ENCODE peak calls at places on chromosome 4, in seven cellular contexts. One of them, this sample, is unnamed.

GRCh38 chr4:19739101-19739651 is 512.5 kb upstream of the SLIT2 start:
- DNase-seq in GM23338: no peak
- DNase-seq in HCT116: peak
- DNase-seq in MM.1S: no peak
- DNase-seq in hepatocyte: peak
- DNase-seq in neural progenitor cell: no peak
- DNase-seq in PC-3: peak
- DNase-seq in this sample: peak

GRCh38 chr4:152422817-152423320 is 113.0 kb downstream of the FBXW7 start:
- DNase-seq in GM23338: no peak
- DNase-seq in HCT116: no peak
- DNase-seq in MM.1S: no peak
- DNase-seq in hepatocyte: no peak
- DNase-seq in neural progenitor cell: no peak
- DNase-seq in PC-3: no peak
- DNase-seq in this sample: no peak

GRCh38 chr4:109432676-109433075 is 939 bp upstream of the SEC24B start:
- DNase-seq in GM23338: no peak
- DNase-seq in HCT116: no peak
- DNase-seq in MM.1S: no peak
- DNase-seq in hepatocyte: peak
- DNase-seq in neural progenitor cell: peak
- DNase-seq in PC-3: no peak
- DNase-seq in this sample: peak

GRCh38 chr4:159103406-159104131 is 690 bp downstream of the RAPGEF2 start:
- DNase-seq in GM23338: peak
- DNase-seq in HCT116: no peak
- DNase-seq in MM.1S: peak
- DNase-seq in hepatocyte: peak
- DNase-seq in neural progenitor cell: peak
- DNase-seq in PC-3: peak
- DNase-seq in this sample: peak

GRCh38 chr4:99201687-99202086 is 17.4 kb downstream of the ADH6 start:
- DNase-seq in GM23338: no peak
- DNase-seq in HCT116: no peak
- DNase-seq in MM.1S: no peak
- DNase-seq in hepatocyte: no peak
- DNase-seq in neural progenitor cell: no peak
- DNase-seq in PC-3: no peak
- DNase-seq in this sample: peak

GRCh38 chr4:138645289-138645688 is 370.3 kb upstream of the NOCT start:
- DNase-seq in GM23338: no peak
- DNase-seq in HCT116: no peak
- DNase-seq in MM.1S: no peak
- DNase-seq in hepatocyte: no peak
- DNase-seq in neural progenitor cell: no peak
- DNase-seq in PC-3: peak
- DNase-seq in this sample: peak

GRCh38 chr4:163279713-163280112 is 52.7 kb downstream of the NPY1R start:
- DNase-seq in GM23338: no peak
- DNase-seq in HCT116: no peak
- DNase-seq in MM.1S: no peak
- DNase-seq in hepatocyte: no peak
- DNase-seq in neural progenitor cell: no peak
- DNase-seq in PC-3: no peak
- DNase-seq in this sample: no peak

GRCh38 chr4:71163317-71163716 is 169.9 kb downstream of the DCK start:
- DNase-seq in GM23338: no peak
- DNase-seq in HCT116: no peak
- DNase-seq in MM.1S: no peak
- DNase-seq in hepatocyte: no peak
- DNase-seq in neural progenitor cell: no peak
- DNase-seq in PC-3: no peak
- DNase-seq in this sample: no peak

GRCh38 chr4:84917087-84917821 is 49.2 kb downstream of the WDFY3 start:
- DNase-seq in GM23338: no peak
- DNase-seq in HCT116: no peak
- DNase-seq in MM.1S: no peak
- DNase-seq in hepatocyte: no peak
- DNase-seq in neural progenitor cell: no peak
- DNase-seq in PC-3: no peak
- DNase-seq in this sample: peak

GRCh38 chr4:3257125-3257690 is 8.2 kb downstream of the MSANTD1 start:
- DNase-seq in GM23338: no peak
- DNase-seq in HCT116: no peak
- DNase-seq in MM.1S: no peak
- DNase-seq in hepatocyte: no peak
- DNase-seq in neural progenitor cell: no peak
- DNase-seq in PC-3: peak
- DNase-seq in this sample: no peak

GRCh38 chr4:2253160-2254084 is 8.5 kb downstream of the MXD4 start:
- DNase-seq in GM23338: no peak
- DNase-seq in HCT116: no peak
- DNase-seq in MM.1S: no peak
- DNase-seq in hepatocyte: no peak
- DNase-seq in neural progenitor cell: no peak
- DNase-seq in PC-3: no peak
- DNase-seq in this sample: no peak

GRCh38 chr4:104549736-104550135 is 55.0 kb upstream of the CXXC4 start:
- DNase-seq in GM23338: no peak
- DNase-seq in HCT116: no peak
- DNase-seq in MM.1S: no peak
- DNase-seq in hepatocyte: no peak
- DNase-seq in neural progenitor cell: no peak
- DNase-seq in PC-3: no peak
- DNase-seq in this sample: no peak

GRCh38 chr4:122606364-122607043 is 14.4 kb downstream of the IL21 start:
- DNase-seq in GM23338: peak
- DNase-seq in HCT116: no peak
- DNase-seq in MM.1S: no peak
- DNase-seq in hepatocyte: no peak
- DNase-seq in neural progenitor cell: peak
- DNase-seq in PC-3: no peak
- DNase-seq in this sample: no peak

GRCh38 chr4:16827762-16828724 is 70.4 kb downstream of the LDB2 start:
- DNase-seq in GM23338: peak
- DNase-seq in HCT116: no peak
- DNase-seq in MM.1S: no peak
- DNase-seq in hepatocyte: no peak
- DNase-seq in neural progenitor cell: peak
- DNase-seq in PC-3: no peak
- DNase-seq in this sample: no peak

GRCh38 chr4:48546336-48546735 is 56.3 kb downstream of the ZAR1 start:
- DNase-seq in GM23338: peak
- DNase-seq in HCT116: peak
- DNase-seq in MM.1S: peak
- DNase-seq in hepatocyte: peak
- DNase-seq in neural progenitor cell: peak
- DNase-seq in PC-3: peak
- DNase-seq in this sample: peak

GRCh38 chr4:1172971-1173757 is 781 bp upstream of the SPON2 start:
- DNase-seq in GM23338: peak
- DNase-seq in HCT116: no peak
- DNase-seq in MM.1S: no peak
- DNase-seq in hepatocyte: peak
- DNase-seq in neural progenitor cell: peak
- DNase-seq in PC-3: no peak
- DNase-seq in this sample: peak

GRCh38 chr4:1170805-1171305 is 1.5 kb downstream of the SPON2 start:
- DNase-seq in GM23338: no peak
- DNase-seq in HCT116: no peak
- DNase-seq in MM.1S: no peak
- DNase-seq in hepatocyte: no peak
- DNase-seq in neural progenitor cell: no peak
- DNase-seq in PC-3: no peak
- DNase-seq in this sample: no peak

GRCh38 chr4:1171306-1172227 is 816 bp downstream of the SPON2 start:
- DNase-seq in GM23338: peak
- DNase-seq in HCT116: no peak
- DNase-seq in MM.1S: no peak
- DNase-seq in hepatocyte: no peak
- DNase-seq in neural progenitor cell: peak
- DNase-seq in PC-3: no peak
- DNase-seq in this sample: peak

GRCh38 chr4:1170156-1170804 is 2.1 kb downstream of the SPON2 start:
- DNase-seq in GM23338: no peak
- DNase-seq in HCT116: no peak
- DNase-seq in MM.1S: no peak
- DNase-seq in hepatocyte: no peak
- DNase-seq in neural progenitor cell: no peak
- DNase-seq in PC-3: no peak
- DNase-seq in this sample: no peak

DNA sequence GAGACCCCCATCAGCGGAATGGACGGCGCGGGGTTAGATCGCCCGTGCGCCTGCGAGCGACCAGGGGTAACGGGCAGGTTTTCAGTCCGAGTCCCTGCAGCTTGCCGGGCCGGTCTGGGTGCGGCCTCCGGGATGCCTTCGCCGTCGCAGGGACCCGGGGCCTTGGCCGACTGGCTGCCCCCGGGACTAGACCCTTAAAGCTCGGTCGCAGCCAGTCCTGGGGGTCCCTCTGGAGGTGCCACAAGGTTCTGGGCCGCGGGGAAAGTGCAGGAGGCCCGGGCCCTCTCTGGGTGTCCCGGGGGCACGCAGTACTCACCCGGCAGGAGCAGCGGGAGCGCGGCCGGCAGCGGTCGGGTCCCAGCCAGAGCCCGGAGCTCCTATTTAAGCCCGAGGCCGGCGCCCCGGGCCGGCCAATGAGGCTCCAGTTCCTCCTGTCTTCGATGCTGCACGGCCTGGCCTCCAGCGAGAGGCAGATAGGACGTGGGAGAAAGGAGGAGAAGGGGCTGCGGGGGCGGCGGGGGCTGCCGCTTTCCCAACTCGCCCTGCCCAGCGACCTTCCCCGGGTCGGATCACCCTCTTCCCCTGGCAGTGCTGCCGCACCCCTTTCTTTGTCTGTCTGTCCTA is at the start of gene SPON2:
- DNase-seq in GM23338: peak
- DNase-seq in HCT116: no peak
- DNase-seq in MM.1S: no peak
- DNase-seq in hepatocyte: peak
- DNase-seq in neural progenitor cell: peak
- DNase-seq in PC-3: no peak
- DNase-seq in this sample: peak
- TF ChIP-seq EZH2 in GM23338: peak
- TF ChIP-seq EZH2 in HCT116: no peak
- TF ChIP-seq EZH2 in MM.1S: no peak
- TF ChIP-seq EZH2 in hepatocyte: no peak
- TF ChIP-seq EZH2 in neural progenitor cell: peak
- TF ChIP-seq EZH2 in PC-3: peak
- TF ChIP-seq EZH2 in this sample: peak

DNA sequence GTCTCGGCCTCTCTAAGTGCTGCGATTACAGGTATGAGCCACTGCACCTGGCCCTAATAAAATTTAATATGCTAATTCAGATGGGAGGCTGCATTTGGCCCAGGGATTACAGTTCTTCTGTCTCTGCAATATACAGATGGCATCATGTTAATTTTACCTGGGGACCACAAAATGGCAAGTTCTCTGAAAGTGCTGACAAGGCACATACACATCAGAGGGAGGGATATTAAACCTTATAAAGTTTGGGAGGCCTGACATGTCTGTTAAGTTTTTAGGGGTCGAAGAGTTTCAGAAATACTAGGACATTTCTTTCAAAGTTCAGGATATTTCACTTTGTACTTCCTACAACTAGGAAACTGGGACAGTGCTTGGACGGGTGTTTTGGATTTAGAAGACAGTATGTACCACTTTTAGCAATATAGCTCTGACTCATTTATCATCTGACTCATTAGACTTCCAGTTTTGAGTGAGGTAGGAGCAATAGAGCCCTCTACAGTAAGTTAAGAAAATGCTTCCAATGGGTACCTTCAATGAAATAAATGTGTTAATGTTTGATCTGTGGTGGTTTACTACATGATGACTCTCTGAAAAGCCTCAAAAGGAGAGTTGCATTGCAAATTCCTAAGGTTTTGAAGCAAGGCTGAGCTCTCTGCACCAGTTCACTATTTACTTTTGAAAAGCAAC is 981.0 kb upstream of the HS3ST1 start:
- DNase-seq in GM23338: no peak
- DNase-seq in HCT116: peak
- DNase-seq in MM.1S: peak
- DNase-seq in hepatocyte: peak
- DNase-seq in neural progenitor cell: no peak
- DNase-seq in PC-3: peak
- DNase-seq in this sample: no peak
- H3K4me3 ChIP-seq in GM23338: no peak
- H3K4me3 ChIP-seq in HCT116: no peak
- H3K4me3 ChIP-seq in MM.1S: no peak
- H3K4me3 ChIP-seq in hepatocyte: no peak
- H3K4me3 ChIP-seq in neural progenitor cell: no peak
- H3K4me3 ChIP-seq in PC-3: no peak
- H3K4me3 ChIP-seq in this sample: no peak

GRCh38 chr4:11628093-11628725 is 199.5 kb upstream of the HS3ST1 start:
- DNase-seq in GM23338: no peak
- DNase-seq in HCT116: peak
- DNase-seq in MM.1S: no peak
- DNase-seq in hepatocyte: no peak
- DNase-seq in neural progenitor cell: no peak
- DNase-seq in PC-3: peak
- DNase-seq in this sample: no peak
- TF ChIP-seq EZH2phosphoT487 in GM23338: no peak
- TF ChIP-seq EZH2phosphoT487 in HCT116: no peak
- TF ChIP-seq EZH2phosphoT487 in MM.1S: no peak
- TF ChIP-seq EZH2phosphoT487 in hepatocyte: no peak
- TF ChIP-seq EZH2phosphoT487 in neural progenitor cell: no peak
- TF ChIP-seq EZH2phosphoT487 in PC-3: no peak
- TF ChIP-seq EZH2phosphoT487 in this sample: no peak

DNA sequence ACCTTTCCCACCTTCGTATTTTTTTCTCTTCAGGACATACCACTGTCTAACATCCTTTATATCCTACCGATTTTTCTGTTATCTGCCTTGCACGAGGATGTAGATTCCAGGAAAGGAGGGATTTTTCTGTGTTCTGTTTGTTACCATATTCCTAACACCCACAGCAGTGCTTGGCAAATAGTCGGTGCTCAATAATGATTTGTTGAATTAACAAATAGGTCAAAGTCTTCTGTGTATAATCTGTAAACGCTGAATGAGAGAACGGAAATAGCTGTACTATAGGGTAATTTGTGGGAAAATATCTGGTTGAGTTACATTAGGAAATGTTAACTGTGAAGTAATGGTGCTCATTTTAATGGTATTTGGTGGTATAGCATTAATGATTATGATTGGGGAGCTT is 81.5 kb downstream of the TMEM156 start:
- DNase-seq in GM23338: no peak
- DNase-seq in HCT116: no peak
- DNase-seq in MM.1S: no peak
- DNase-seq in hepatocyte: no peak
- DNase-seq in neural progenitor cell: no peak
- DNase-seq in PC-3: no peak
- DNase-seq in this sample: no peak
- TF ChIP-seq EZH2 in GM23338: no peak
- TF ChIP-seq EZH2 in HCT116: no peak
- TF ChIP-seq EZH2 in MM.1S: no peak
- TF ChIP-seq EZH2 in hepatocyte: no peak
- TF ChIP-seq EZH2 in neural progenitor cell: no peak
- TF ChIP-seq EZH2 in PC-3: no peak
- TF ChIP-seq EZH2 in this sample: no peak

DNA sequence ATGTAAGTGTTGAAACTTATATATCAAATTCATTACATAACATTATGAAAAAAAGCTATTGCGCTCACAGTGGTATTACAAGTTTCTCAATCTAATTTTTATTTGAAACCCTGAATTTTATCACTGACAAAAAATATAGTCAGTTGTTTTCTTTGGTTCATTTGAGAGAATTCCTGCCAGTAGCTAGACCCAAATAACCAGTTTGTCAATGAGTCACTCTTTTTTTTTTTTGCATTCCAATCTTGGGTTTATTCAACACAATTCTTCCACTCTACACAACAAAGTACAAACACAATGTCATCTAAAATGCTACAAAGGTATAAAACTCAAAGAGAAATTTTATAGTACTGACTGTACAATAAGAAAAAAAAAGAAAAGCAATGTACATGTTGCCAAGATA is 13.1 kb downstream of the HPF1 start:
- DNase-seq in GM23338: no peak
- DNase-seq in HCT116: no peak
- DNase-seq in MM.1S: no peak
- DNase-seq in hepatocyte: no peak
- DNase-seq in neural progenitor cell: no peak
- DNase-seq in PC-3: peak
- DNase-seq in this sample: peak
- H3K4me3 ChIP-seq in GM23338: no peak
- H3K4me3 ChIP-seq in HCT116: no peak
- H3K4me3 ChIP-seq in MM.1S: no peak
- H3K4me3 ChIP-seq in hepatocyte: no peak
- H3K4me3 ChIP-seq in neural progenitor cell: no peak
- H3K4me3 ChIP-seq in PC-3: no peak
- H3K4me3 ChIP-seq in this sample: no peak